ENCODE peak calls at places on chromosome 22, in ten cellular contexts. X, V, S, K, F, H, O, C, U and Q are unnamed samples.

GRCh38 chr22:25091449-25091848 is 108.2 kb upstream of the CRYBB3 start:
- DNase-seq in C (no peak), S (no peak), V (no peak), U (no peak), K (no peak), O (no peak), X (no peak), H (no peak), F (no peak), Q (no peak)

GRCh38 chr22:48945621-48946458 is 881.8 kb downstream of the BRD1 start:
- DNase-seq in F (no peak), X (peak; percentile 52), H (no peak), O (no peak), S (no peak), U (no peak), C (no peak), K (no peak), V (no peak), Q (peak; percentile 36)

GRCh38 chr22:43811777-43812148 is 342 bp downstream of the EFCAB6 start:
- DNase-seq in V (no peak), K (no peak), O (no peak), S (no peak), U (no peak), C (peak; percentile 33), H (peak; percentile 62), X (no peak), F (no peak), Q (no peak)

GRCh38 chr22:50206599-50206998 is 5.8 kb downstream of the SELENOO start:
- DNase-seq in H (peak; percentile 76), K (no peak), V (no peak), U (peak; percentile 64), O (no peak), S (no peak), C (peak; percentile 79), F (no peak), X (no peak), Q (peak; percentile 35)

GRCh38 chr22:42881298-42881697 is 24.2 kb upstream of the ARFGAP3 start:
- DNase-seq in K (no peak), C (no peak), S (no peak), H (no peak), O (no peak), U (no peak), X (no peak), F (no peak), V (no peak), Q (no peak)

GRCh38 chr22:47027766-47028165 is 265.3 kb downstream of the TBC1D22A start:
- DNase-seq in O (no peak), H (no peak), V (no peak), X (peak; percentile 51), F (no peak), S (no peak), K (no peak), U (no peak), C (no peak), Q (no peak)

GRCh38 chr22:50076646-50077624 is 8.3 kb downstream of the MLC1 start:
- DNase-seq in C (no peak), H (no peak), X (no peak), U (no peak), K (no peak), V (no peak), F (no peak), O (no peak), S (no peak), Q (no peak)

GRCh38 chr22:40721266-40721665 is 42.0 kb downstream of the MCHR1 start:
- DNase-seq in X (no peak), S (no peak), V (no peak), U (peak; percentile 35), H (peak; percentile 62), O (no peak), K (peak; percentile 67), C (peak; percentile 92), F (no peak), Q (peak; percentile 40)

GRCh38 chr22:39634530-39635399 is 64.2 kb downstream of the CACNA1I start:
- DNase-seq in C (peak; percentile 49), H (peak; percentile 90), S (peak; percentile 20), V (no peak), X (no peak), F (no peak), O (no peak), U (no peak), K (no peak), Q (peak; percentile 12)

GRCh38 chr22:32839776-32840571 is 38.5 kb downstream of the TIMP3 start:
- DNase-seq in O (no peak), V (no peak), S (no peak), C (no peak), K (no peak), X (no peak), U (no peak), F (no peak), H (no peak), Q (no peak)

GRCh38 chr22:26496456-26496855 is 12.8 kb downstream of the SRRD start:
- DNase-seq in H (no peak), U (no peak), F (no peak), K (no peak), C (no peak), X (no peak), V (no peak), O (no peak), S (no peak), Q (no peak)

GRCh38 chr22:36352775-36353507 is 34.8 kb downstream of the MYH9 start:
- DNase-seq in C (peak; percentile 73), F (no peak), H (peak; percentile 91), U (no peak), K (no peak), X (peak; percentile 96), V (no peak), O (peak; percentile 55), S (no peak), Q (peak; percentile 92)

GRCh38 chr22:23233746-23234408 is 53.6 kb downstream of the BCR start:
- DNase-seq in S (peak; percentile 61), O (no peak), F (no peak), X (no peak), U (no peak), K (no peak), C (no peak), H (peak; percentile 95), V (no peak), Q (no peak)

GRCh38 chr22:41501209-41501608 is 32.3 kb downstream of the ACO2 start:
- DNase-seq in C (peak; percentile 66), H (no peak), K (no peak), V (no peak), F (no peak), X (no peak), S (no peak), O (no peak), U (no peak), Q (peak; percentile 23)

GRCh38 chr22:35054064-35054463 is 11.9 kb upstream of the ISX start:
- DNase-seq in H (no peak), S (no peak), X (no peak), K (no peak), C (no peak), F (no peak), O (no peak), V (no peak), U (no peak), Q (no peak)

GRCh38 chr22:28448625-28449024 is 231.0 kb downstream of the TTC28 start:
- DNase-seq in X (no peak), F (no peak), S (no peak), K (no peak), O (no peak), V (no peak), U (no peak), C (no peak), H (no peak), Q (no peak)

GRCh38 chr22:44734278-44734677 is 18.1 kb upstream of the ARHGAP8 start:
- DNase-seq in H (no peak), X (no peak), U (no peak), F (no peak), C (no peak), S (no peak), V (no peak), K (no peak), O (no peak), Q (no peak)

GRCh38 chr22:23127055-23127756 is 14.6 kb downstream of the RSPH14 start:
- DNase-seq in X (no peak), F (no peak), O (no peak), H (no peak), C (no peak), S (no peak), U (no peak), K (no peak), V (no peak), Q (no peak)